ENCODE peak calls at places on chromosomes 6 and 20, in six cellular contexts. O is bronchial epithelial cell; P is activated naive CD8-positive, alpha-beta T cell treated with anti-CD3 and anti-CD28 coated beads, Interleukin-2, amount 10 ng/mL, durations not matched to agents 7 days and 5 days; D is GM10248; N is aorta; E is activated CD4-positive, alpha-beta T cell treated with anti-CD3 and anti-CD28 coated beads for 36 hours. B is an unnamed sample.
A peak's percentile ranks its signal among the peaks of the same experiment; 100 is the strongest.

GRCh38 chr6:15527838-15528617 is 134.8 kb downstream of the DTNBP1 start:
- DNase-seq in N (no peak), E (no peak), D (no peak), O (peak; percentile 18), P (no peak), B (no peak)

GRCh38 chr6:40540790-40541189 is 46.4 kb downstream of the LRFN2 start:
- DNase-seq in E (no peak), N (no peak), P (no peak), O (no peak), D (no peak), B (no peak)

GRCh38 chr6:16240618-16241320 is 2.4 kb downstream of the GMPR start:
- DNase-seq in E (no peak), O (no peak), N (no peak), P (no peak), D (no peak), B (no peak)

GRCh38 chr6:17865243-17865642 is 122.2 kb downstream of the KIF13A start:
- DNase-seq in O (peak; percentile 99), E (no peak), D (no peak), N (no peak), P (no peak), B (no peak)

GRCh38 chr6:100257661-100258395 is 206.9 kb downstream of the SIM1 start:
- DNase-seq in O (peak; percentile 34), E (no peak), N (no peak), D (peak; percentile 10), P (no peak), B (peak; percentile 49)

GRCh38 chr6:9086331-9086730 is 651.0 kb upstream of the SLC35B3 start:
- DNase-seq in D (no peak), E (no peak), P (no peak), N (no peak), O (no peak), B (no peak)

GRCh38 chr6:34491091-34491430 is 25.2 kb downstream of the PACSIN1 start:
- DNase-seq in P (no peak), N (no peak), E (no peak), O (peak; percentile 8), D (no peak), B (peak; percentile 21)

GRCh38 chr6:129835691-129836090 is 25.4 kb downstream of the TMEM244 start:
- DNase-seq in E (no peak), D (no peak), P (no peak), O (peak; percentile 86), N (no peak), B (no peak)

GRCh38 chr20:32539817-32540675 is 45.1 kb downstream of the NOL4L start:
- DNase-seq in E (peak; percentile 85), O (peak; percentile 26), D (no peak), P (peak; percentile 71), N (no peak), B (no peak)

GRCh38 chr6:118895241-118895561 is 1.2 kb downstream of the ASF1A start:
- DNase-seq in P (no peak), E (no peak), D (no peak), N (no peak), O (peak; percentile 30), B (no peak)

GRCh38 chr6:150208606-150209352 is 65.9 kb downstream of the PPP1R14C start:
- DNase-seq in D (no peak), P (no peak), E (no peak), O (no peak), N (no peak), B (no peak)

GRCh38 chr6:166277021-166277420 is 31.2 kb downstream of the PRR18 start:
- DNase-seq in O (no peak), P (no peak), D (no peak), E (no peak), N (no peak), B (no peak)

GRCh38 chr6:44001318-44001868 is 125.9 kb downstream of the MRPL14 start:
- DNase-seq in D (peak; percentile 62), N (peak; percentile 36), O (no peak), P (no peak), E (peak; percentile 72), B (no peak)

GRCh38 chr6:149942461-149942829 is 631 bp downstream of the ULBP2 start:
- DNase-seq in P (no peak), E (no peak), D (no peak), O (no peak), N (no peak), B (no peak)

GRCh38 chr6:132207991-132208390 is 193.3 kb downstream of the MOXD1 start:
- DNase-seq in D (no peak), P (no peak), N (no peak), O (no peak), E (no peak), B (no peak)

GRCh38 chr6:168675375-168675774 is 234.4 kb downstream of the SMOC2 start:
- DNase-seq in P (no peak), D (no peak), O (no peak), N (no peak), E (no peak), B (no peak)

B was measured in skeletal muscle cell.